ENCODE peak calls at places on chromosomes 16 and 17, in nine cellular contexts. One of them, this sample, is unnamed.

GRCh38 chr17:9402590-9403199 is 172.9 kb downstream of the STX8 start:
- DNase-seq in coronary artery: no peak
- DNase-seq in stimulated activated CD4-positive, alpha-beta T cell treated with anti-CD3 and anti-CD28 coated beads, Interleukin-4, amount 100 ng/mL, for 4 hours: peak
- DNase-seq in IMR-90: peak
- DNase-seq in cardiac fibroblast: peak
- DNase-seq in AG20443: peak
- DNase-seq in T-helper 2 cell: no peak
- DNase-seq in activated T-cell treated with anti-CD3 and anti-CD28 coated beads for 1 hour: peak
- DNase-seq in neural progenitor cell: peak
- DNase-seq in this sample: peak

GRCh38 chr16:50858877-50859627 is 117.2 kb downstream of the CYLD start:
- DNase-seq in coronary artery: no peak
- DNase-seq in stimulated activated CD4-positive, alpha-beta T cell treated with anti-CD3 and anti-CD28 coated beads, Interleukin-4, amount 100 ng/mL, for 4 hours: no peak
- DNase-seq in IMR-90: no peak
- DNase-seq in cardiac fibroblast: no peak
- DNase-seq in AG20443: no peak
- DNase-seq in T-helper 2 cell: no peak
- DNase-seq in activated T-cell treated with anti-CD3 and anti-CD28 coated beads for 1 hour: no peak
- DNase-seq in neural progenitor cell: no peak
- DNase-seq in this sample: no peak

GRCh38 chr16:77336637-77337036 is 98.2 kb downstream of the ADAMTS18 start:
- DNase-seq in coronary artery: no peak
- DNase-seq in stimulated activated CD4-positive, alpha-beta T cell treated with anti-CD3 and anti-CD28 coated beads, Interleukin-4, amount 100 ng/mL, for 4 hours: no peak
- DNase-seq in IMR-90: no peak
- DNase-seq in cardiac fibroblast: peak
- DNase-seq in AG20443: no peak
- DNase-seq in T-helper 2 cell: no peak
- DNase-seq in activated T-cell treated with anti-CD3 and anti-CD28 coated beads for 1 hour: no peak
- DNase-seq in neural progenitor cell: peak
- DNase-seq in this sample: no peak

GRCh38 chr17:35086931-35087573 is 23.5 kb upstream of the RFFL start:
- DNase-seq in coronary artery: no peak
- DNase-seq in stimulated activated CD4-positive, alpha-beta T cell treated with anti-CD3 and anti-CD28 coated beads, Interleukin-4, amount 100 ng/mL, for 4 hours: no peak
- DNase-seq in IMR-90: no peak
- DNase-seq in cardiac fibroblast: no peak
- DNase-seq in AG20443: no peak
- DNase-seq in T-helper 2 cell: no peak
- DNase-seq in activated T-cell treated with anti-CD3 and anti-CD28 coated beads for 1 hour: no peak
- DNase-seq in neural progenitor cell: no peak
- DNase-seq in this sample: no peak

GRCh38 chr17:21239680-21240374 is 13.4 kb downstream of the NATD1 start:
- DNase-seq in coronary artery: no peak
- DNase-seq in stimulated activated CD4-positive, alpha-beta T cell treated with anti-CD3 and anti-CD28 coated beads, Interleukin-4, amount 100 ng/mL, for 4 hours: no peak
- DNase-seq in IMR-90: peak
- DNase-seq in cardiac fibroblast: peak
- DNase-seq in AG20443: peak
- DNase-seq in T-helper 2 cell: no peak
- DNase-seq in activated T-cell treated with anti-CD3 and anti-CD28 coated beads for 1 hour: no peak
- DNase-seq in neural progenitor cell: peak
- DNase-seq in this sample: peak

GRCh38 chr17:14331200-14331981 is 30.5 kb downstream of the HS3ST3B1 start:
- DNase-seq in coronary artery: peak
- DNase-seq in stimulated activated CD4-positive, alpha-beta T cell treated with anti-CD3 and anti-CD28 coated beads, Interleukin-4, amount 100 ng/mL, for 4 hours: no peak
- DNase-seq in IMR-90: no peak
- DNase-seq in cardiac fibroblast: no peak
- DNase-seq in AG20443: no peak
- DNase-seq in T-helper 2 cell: no peak
- DNase-seq in activated T-cell treated with anti-CD3 and anti-CD28 coated beads for 1 hour: no peak
- DNase-seq in neural progenitor cell: peak
- DNase-seq in this sample: no peak

GRCh38 chr17:66548158-66548557 is 245.7 kb downstream of the PRKCA start:
- DNase-seq in coronary artery: no peak
- DNase-seq in stimulated activated CD4-positive, alpha-beta T cell treated with anti-CD3 and anti-CD28 coated beads, Interleukin-4, amount 100 ng/mL, for 4 hours: no peak
- DNase-seq in IMR-90: no peak
- DNase-seq in cardiac fibroblast: no peak
- DNase-seq in AG20443: peak
- DNase-seq in T-helper 2 cell: no peak
- DNase-seq in activated T-cell treated with anti-CD3 and anti-CD28 coated beads for 1 hour: no peak
- DNase-seq in neural progenitor cell: no peak
- DNase-seq in this sample: no peak

GRCh38 chr17:17412331-17412730 is 64.5 kb upstream of the MED9 start:
- DNase-seq in coronary artery: no peak
- DNase-seq in stimulated activated CD4-positive, alpha-beta T cell treated with anti-CD3 and anti-CD28 coated beads, Interleukin-4, amount 100 ng/mL, for 4 hours: no peak
- DNase-seq in IMR-90: peak
- DNase-seq in cardiac fibroblast: peak
- DNase-seq in AG20443: peak
- DNase-seq in T-helper 2 cell: no peak
- DNase-seq in activated T-cell treated with anti-CD3 and anti-CD28 coated beads for 1 hour: no peak
- DNase-seq in neural progenitor cell: no peak
- DNase-seq in this sample: peak

GRCh38 chr17:51803161-51803560 is 355.4 kb downstream of the CA10 start:
- DNase-seq in coronary artery: no peak
- DNase-seq in stimulated activated CD4-positive, alpha-beta T cell treated with anti-CD3 and anti-CD28 coated beads, Interleukin-4, amount 100 ng/mL, for 4 hours: no peak
- DNase-seq in IMR-90: no peak
- DNase-seq in cardiac fibroblast: no peak
- DNase-seq in AG20443: no peak
- DNase-seq in T-helper 2 cell: no peak
- DNase-seq in activated T-cell treated with anti-CD3 and anti-CD28 coated beads for 1 hour: no peak
- DNase-seq in neural progenitor cell: peak
- DNase-seq in this sample: no peak

GRCh38 chr17:29549169-29549935 is 17.5 kb downstream of the ABHD15 start:
- DNase-seq in coronary artery: no peak
- DNase-seq in stimulated activated CD4-positive, alpha-beta T cell treated with anti-CD3 and anti-CD28 coated beads, Interleukin-4, amount 100 ng/mL, for 4 hours: no peak
- DNase-seq in IMR-90: peak
- DNase-seq in cardiac fibroblast: peak
- DNase-seq in AG20443: no peak
- DNase-seq in T-helper 2 cell: no peak
- DNase-seq in activated T-cell treated with anti-CD3 and anti-CD28 coated beads for 1 hour: no peak
- DNase-seq in neural progenitor cell: no peak
- DNase-seq in this sample: no peak

GRCh38 chr16:70778901-70779309 is 22.1 kb downstream of the VAC14 start:
- DNase-seq in coronary artery: peak
- DNase-seq in stimulated activated CD4-positive, alpha-beta T cell treated with anti-CD3 and anti-CD28 coated beads, Interleukin-4, amount 100 ng/mL, for 4 hours: no peak
- DNase-seq in IMR-90: peak
- DNase-seq in cardiac fibroblast: peak
- DNase-seq in AG20443: peak
- DNase-seq in T-helper 2 cell: no peak
- DNase-seq in activated T-cell treated with anti-CD3 and anti-CD28 coated beads for 1 hour: no peak
- DNase-seq in neural progenitor cell: peak
- DNase-seq in this sample: peak

GRCh38 chr16:18983565-18984424 is at the start of gene TMC7:
- DNase-seq in coronary artery: no peak
- DNase-seq in stimulated activated CD4-positive, alpha-beta T cell treated with anti-CD3 and anti-CD28 coated beads, Interleukin-4, amount 100 ng/mL, for 4 hours: peak
- DNase-seq in IMR-90: peak
- DNase-seq in cardiac fibroblast: peak
- DNase-seq in AG20443: peak
- DNase-seq in T-helper 2 cell: no peak
- DNase-seq in activated T-cell treated with anti-CD3 and anti-CD28 coated beads for 1 hour: no peak
- DNase-seq in neural progenitor cell: peak
- DNase-seq in this sample: peak

GRCh38 chr16:85321856-85322271 is 209.6 kb upstream of the CIBAR2 start:
- DNase-seq in coronary artery: peak
- DNase-seq in stimulated activated CD4-positive, alpha-beta T cell treated with anti-CD3 and anti-CD28 coated beads, Interleukin-4, amount 100 ng/mL, for 4 hours: no peak
- DNase-seq in IMR-90: peak
- DNase-seq in cardiac fibroblast: peak
- DNase-seq in AG20443: peak
- DNase-seq in T-helper 2 cell: no peak
- DNase-seq in activated T-cell treated with anti-CD3 and anti-CD28 coated beads for 1 hour: no peak
- DNase-seq in neural progenitor cell: no peak
- DNase-seq in this sample: peak

GRCh38 chr16:57098188-57098841 is 5.9 kb downstream of the CPNE2 start:
- DNase-seq in coronary artery: no peak
- DNase-seq in stimulated activated CD4-positive, alpha-beta T cell treated with anti-CD3 and anti-CD28 coated beads, Interleukin-4, amount 100 ng/mL, for 4 hours: no peak
- DNase-seq in IMR-90: no peak
- DNase-seq in cardiac fibroblast: no peak
- DNase-seq in AG20443: no peak
- DNase-seq in T-helper 2 cell: no peak
- DNase-seq in activated T-cell treated with anti-CD3 and anti-CD28 coated beads for 1 hour: no peak
- DNase-seq in neural progenitor cell: no peak
- DNase-seq in this sample: no peak

GRCh38 chr16:85379041-85380001 is 233.8 kb upstream of the GSE1 start:
- DNase-seq in coronary artery: no peak
- DNase-seq in stimulated activated CD4-positive, alpha-beta T cell treated with anti-CD3 and anti-CD28 coated beads, Interleukin-4, amount 100 ng/mL, for 4 hours: no peak
- DNase-seq in IMR-90: no peak
- DNase-seq in cardiac fibroblast: no peak
- DNase-seq in AG20443: no peak
- DNase-seq in T-helper 2 cell: no peak
- DNase-seq in activated T-cell treated with anti-CD3 and anti-CD28 coated beads for 1 hour: no peak
- DNase-seq in neural progenitor cell: no peak
- DNase-seq in this sample: no peak

GRCh38 chr17:21301593-21302550 is 17.4 kb downstream of the MAP2K3 start:
- DNase-seq in coronary artery: no peak
- DNase-seq in stimulated activated CD4-positive, alpha-beta T cell treated with anti-CD3 and anti-CD28 coated beads, Interleukin-4, amount 100 ng/mL, for 4 hours: no peak
- DNase-seq in IMR-90: no peak
- DNase-seq in cardiac fibroblast: no peak
- DNase-seq in AG20443: peak
- DNase-seq in T-helper 2 cell: no peak
- DNase-seq in activated T-cell treated with anti-CD3 and anti-CD28 coated beads for 1 hour: no peak
- DNase-seq in neural progenitor cell: no peak
- DNase-seq in this sample: no peak

GRCh38 chr17:3959921-3960601 is 4.2 kb downstream of the ATP2A3 start:
- DNase-seq in coronary artery: no peak
- DNase-seq in stimulated activated CD4-positive, alpha-beta T cell treated with anti-CD3 and anti-CD28 coated beads, Interleukin-4, amount 100 ng/mL, for 4 hours: no peak
- DNase-seq in IMR-90: no peak
- DNase-seq in cardiac fibroblast: no peak
- DNase-seq in AG20443: no peak
- DNase-seq in T-helper 2 cell: no peak
- DNase-seq in activated T-cell treated with anti-CD3 and anti-CD28 coated beads for 1 hour: no peak
- DNase-seq in neural progenitor cell: no peak
- DNase-seq in this sample: no peak

GRCh38 chr17:79818026-79818758 is 21.0 kb downstream of the CBX4 start:
- DNase-seq in coronary artery: no peak
- DNase-seq in stimulated activated CD4-positive, alpha-beta T cell treated with anti-CD3 and anti-CD28 coated beads, Interleukin-4, amount 100 ng/mL, for 4 hours: no peak
- DNase-seq in IMR-90: no peak
- DNase-seq in cardiac fibroblast: no peak
- DNase-seq in AG20443: no peak
- DNase-seq in T-helper 2 cell: no peak
- DNase-seq in activated T-cell treated with anti-CD3 and anti-CD28 coated beads for 1 hour: no peak
- DNase-seq in neural progenitor cell: no peak
- DNase-seq in this sample: no peak

GRCh38 chr17:82839617-82840292 is at the start of gene ZNF750:
- DNase-seq in coronary artery: no peak
- DNase-seq in stimulated activated CD4-positive, alpha-beta T cell treated with anti-CD3 and anti-CD28 coated beads, Interleukin-4, amount 100 ng/mL, for 4 hours: no peak
- DNase-seq in IMR-90: no peak
- DNase-seq in cardiac fibroblast: no peak
- DNase-seq in AG20443: no peak
- DNase-seq in T-helper 2 cell: no peak
- DNase-seq in activated T-cell treated with anti-CD3 and anti-CD28 coated beads for 1 hour: no peak
- DNase-seq in neural progenitor cell: no peak
- DNase-seq in this sample: no peak

GRCh38 chr16:47731252-47731651 is 270.1 kb downstream of the PHKB start:
- DNase-seq in coronary artery: no peak
- DNase-seq in stimulated activated CD4-positive, alpha-beta T cell treated with anti-CD3 and anti-CD28 coated beads, Interleukin-4, amount 100 ng/mL, for 4 hours: no peak
- DNase-seq in IMR-90: peak
- DNase-seq in cardiac fibroblast: peak
- DNase-seq in AG20443: peak
- DNase-seq in T-helper 2 cell: no peak
- DNase-seq in activated T-cell treated with anti-CD3 and anti-CD28 coated beads for 1 hour: no peak
- DNase-seq in neural progenitor cell: no peak
- DNase-seq in this sample: peak

GRCh38 chr17:17496189-17497064 is at the start of gene RASD1:
- DNase-seq in coronary artery: peak
- DNase-seq in stimulated activated CD4-positive, alpha-beta T cell treated with anti-CD3 and anti-CD28 coated beads, Interleukin-4, amount 100 ng/mL, for 4 hours: peak
- DNase-seq in IMR-90: peak
- DNase-seq in cardiac fibroblast: peak
- DNase-seq in AG20443: peak
- DNase-seq in T-helper 2 cell: peak
- DNase-seq in activated T-cell treated with anti-CD3 and anti-CD28 coated beads for 1 hour: peak
- DNase-seq in neural progenitor cell: peak
- DNase-seq in this sample: peak

GRCh38 chr16:4972938-4973587 is 14.9 kb downstream of the SEC14L5 start:
- DNase-seq in coronary artery: no peak
- DNase-seq in stimulated activated CD4-positive, alpha-beta T cell treated with anti-CD3 and anti-CD28 coated beads, Interleukin-4, amount 100 ng/mL, for 4 hours: no peak
- DNase-seq in IMR-90: no peak
- DNase-seq in cardiac fibroblast: no peak
- DNase-seq in AG20443: no peak
- DNase-seq in T-helper 2 cell: no peak
- DNase-seq in activated T-cell treated with anti-CD3 and anti-CD28 coated beads for 1 hour: no peak
- DNase-seq in neural progenitor cell: no peak
- DNase-seq in this sample: no peak

GRCh38 chr17:65121368-65121767 is 15.8 kb upstream of the RGS9 start:
- DNase-seq in coronary artery: no peak
- DNase-seq in stimulated activated CD4-positive, alpha-beta T cell treated with anti-CD3 and anti-CD28 coated beads, Interleukin-4, amount 100 ng/mL, for 4 hours: no peak
- DNase-seq in IMR-90: no peak
- DNase-seq in cardiac fibroblast: no peak
- DNase-seq in AG20443: no peak
- DNase-seq in T-helper 2 cell: no peak
- DNase-seq in activated T-cell treated with anti-CD3 and anti-CD28 coated beads for 1 hour: no peak
- DNase-seq in neural progenitor cell: no peak
- DNase-seq in this sample: no peak

GRCh38 chr16:82917886-82918595 is 291.3 kb downstream of the CDH13 start:
- DNase-seq in coronary artery: no peak
- DNase-seq in stimulated activated CD4-positive, alpha-beta T cell treated with anti-CD3 and anti-CD28 coated beads, Interleukin-4, amount 100 ng/mL, for 4 hours: no peak
- DNase-seq in IMR-90: no peak
- DNase-seq in cardiac fibroblast: no peak
- DNase-seq in AG20443: no peak
- DNase-seq in T-helper 2 cell: no peak
- DNase-seq in activated T-cell treated with anti-CD3 and anti-CD28 coated beads for 1 hour: no peak
- DNase-seq in neural progenitor cell: no peak
- DNase-seq in this sample: no peak

GRCh38 chr16:24635900-24636610 is 93.4 kb upstream of the TNRC6A start:
- DNase-seq in coronary artery: no peak
- DNase-seq in stimulated activated CD4-positive, alpha-beta T cell treated with anti-CD3 and anti-CD28 coated beads, Interleukin-4, amount 100 ng/mL, for 4 hours: no peak
- DNase-seq in IMR-90: peak
- DNase-seq in cardiac fibroblast: peak
- DNase-seq in AG20443: peak
- DNase-seq in T-helper 2 cell: no peak
- DNase-seq in activated T-cell treated with anti-CD3 and anti-CD28 coated beads for 1 hour: no peak
- DNase-seq in neural progenitor cell: no peak
- DNase-seq in this sample: peak

GRCh38 chr16:15764112-15764511 is 92.7 kb downstream of the MYH11 start:
- DNase-seq in coronary artery: no peak
- DNase-seq in stimulated activated CD4-positive, alpha-beta T cell treated with anti-CD3 and anti-CD28 coated beads, Interleukin-4, amount 100 ng/mL, for 4 hours: no peak
- DNase-seq in IMR-90: no peak
- DNase-seq in cardiac fibroblast: no peak
- DNase-seq in AG20443: no peak
- DNase-seq in T-helper 2 cell: no peak
- DNase-seq in activated T-cell treated with anti-CD3 and anti-CD28 coated beads for 1 hour: no peak
- DNase-seq in neural progenitor cell: no peak
- DNase-seq in this sample: no peak

GRCh38 chr17:14451729-14452191 is 150.9 kb downstream of the HS3ST3B1 start:
- DNase-seq in coronary artery: no peak
- DNase-seq in stimulated activated CD4-positive, alpha-beta T cell treated with anti-CD3 and anti-CD28 coated beads, Interleukin-4, amount 100 ng/mL, for 4 hours: no peak
- DNase-seq in IMR-90: peak
- DNase-seq in cardiac fibroblast: no peak
- DNase-seq in AG20443: no peak
- DNase-seq in T-helper 2 cell: no peak
- DNase-seq in activated T-cell treated with anti-CD3 and anti-CD28 coated beads for 1 hour: no peak
- DNase-seq in neural progenitor cell: no peak
- DNase-seq in this sample: no peak

GRCh38 chr17:49910094-49910857 is 58.7 kb upstream of the DLX4 start:
- DNase-seq in coronary artery: no peak
- DNase-seq in stimulated activated CD4-positive, alpha-beta T cell treated with anti-CD3 and anti-CD28 coated beads, Interleukin-4, amount 100 ng/mL, for 4 hours: peak
- DNase-seq in IMR-90: no peak
- DNase-seq in cardiac fibroblast: no peak
- DNase-seq in AG20443: no peak
- DNase-seq in T-helper 2 cell: no peak
- DNase-seq in activated T-cell treated with anti-CD3 and anti-CD28 coated beads for 1 hour: no peak
- DNase-seq in neural progenitor cell: peak
- DNase-seq in this sample: no peak

GRCh38 chr16:69465083-69465721 is 40.8 kb downstream of the CYB5B start:
- DNase-seq in coronary artery: no peak
- DNase-seq in stimulated activated CD4-positive, alpha-beta T cell treated with anti-CD3 and anti-CD28 coated beads, Interleukin-4, amount 100 ng/mL, for 4 hours: no peak
- DNase-seq in IMR-90: peak
- DNase-seq in cardiac fibroblast: peak
- DNase-seq in AG20443: no peak
- DNase-seq in T-helper 2 cell: no peak
- DNase-seq in activated T-cell treated with anti-CD3 and anti-CD28 coated beads for 1 hour: no peak
- DNase-seq in neural progenitor cell: no peak
- DNase-seq in this sample: peak

GRCh38 chr16:70697601-70698170 is 11.8 kb upstream of the MTSS2 start:
- DNase-seq in coronary artery: no peak
- DNase-seq in stimulated activated CD4-positive, alpha-beta T cell treated with anti-CD3 and anti-CD28 coated beads, Interleukin-4, amount 100 ng/mL, for 4 hours: no peak
- DNase-seq in IMR-90: no peak
- DNase-seq in cardiac fibroblast: no peak
- DNase-seq in AG20443: peak
- DNase-seq in T-helper 2 cell: no peak
- DNase-seq in activated T-cell treated with anti-CD3 and anti-CD28 coated beads for 1 hour: no peak
- DNase-seq in neural progenitor cell: no peak
- DNase-seq in this sample: no peak

GRCh38 chr17:33302394-33302793 is 9.3 kb upstream of the ASIC2 start:
- DNase-seq in coronary artery: no peak
- DNase-seq in stimulated activated CD4-positive, alpha-beta T cell treated with anti-CD3 and anti-CD28 coated beads, Interleukin-4, amount 100 ng/mL, for 4 hours: no peak
- DNase-seq in IMR-90: no peak
- DNase-seq in cardiac fibroblast: no peak
- DNase-seq in AG20443: no peak
- DNase-seq in T-helper 2 cell: no peak
- DNase-seq in activated T-cell treated with anti-CD3 and anti-CD28 coated beads for 1 hour: no peak
- DNase-seq in neural progenitor cell: no peak
- DNase-seq in this sample: no peak